ENCODE peak calls at places on chromosomes 6 and 20, in seven cellular contexts. C is HT1080; R is mesendoderm; J is NCI-H460; D is activated naive CD4-positive, alpha-beta T cell treated with anti-CD3 and anti-CD28 coated beads, Interleukin-2, amount 10 ng/mL, durations not matched to agents 7 days and 5 days; T is RPMI7951; V is HFF-Myc. O is an unnamed sample.

GRCh38 chr6:154319231-154319858 is 37.3 kb downstream of the IPCEF1 start:
- DNase-seq in C (no peak), R (no peak), J (no peak), D (no peak), T (peak), V (peak), O (no peak)

GRCh38 chr20:45016089-45016641 is 49.9 kb downstream of the STK4 start:
- DNase-seq in C (no peak), R (no peak), J (no peak), D (no peak), T (no peak), V (no peak), O (no peak)

GRCh38 chr6:135231469-135231844 is 50.3 kb downstream of the MYB start:
- DNase-seq in C (peak), R (no peak), J (no peak), D (peak), T (peak), V (no peak), O (no peak)

GRCh38 chr20:42740191-42740870 is 449.4 kb downstream of the PTPRT start:
- DNase-seq in C (no peak), R (no peak), J (no peak), D (no peak), T (no peak), V (no peak), O (no peak)

GRCh38 chr20:34274694-34275093 is 28.5 kb downstream of the AHCY start:
- DNase-seq in C (no peak), R (no peak), J (no peak), D (no peak), T (no peak), V (no peak), O (no peak)

GRCh38 chr6:15132854-15133670 is 112.8 kb upstream of the JARID2 start:
- DNase-seq in C (peak), R (peak), J (peak), D (no peak), T (peak), V (no peak), O (no peak)

GRCh38 chr6:71349395-71349794 is 60.8 kb downstream of the OGFRL1 start:
- DNase-seq in C (peak), R (peak), J (peak), D (no peak), T (peak), V (no peak), O (no peak)

GRCh38 chr20:20864346-20865096 is 152.1 kb upstream of the RALGAPA2 start:
- DNase-seq in C (peak), R (peak), J (peak), D (no peak), T (peak), V (no peak), O (no peak)

GRCh38 chr6:146336200-146336599 is 207.4 kb upstream of the RAB32 start:
- DNase-seq in C (peak), R (peak), J (no peak), D (no peak), T (no peak), V (no peak), O (no peak)

GRCh38 chr20:60057123-60057865 is 99.1 kb downstream of the CDH26 start:
- DNase-seq in C (peak), R (peak), J (peak), D (peak), T (peak), V (peak), O (peak)

GRCh38 chr6:168345266-168345665 is 25.7 kb upstream of the DACT2 start:
- DNase-seq in C (no peak), R (no peak), J (no peak), D (no peak), T (no peak), V (no peak), O (no peak)

GRCh38 chr6:170056329-170056728 is 234.5 kb downstream of the DLL1 start:
- DNase-seq in C (no peak), R (no peak), J (no peak), D (no peak), T (no peak), V (no peak), O (no peak)

GRCh38 chr6:130365166-130366010 is 429 bp upstream of the TMEM200A start:
- DNase-seq in C (peak), R (peak), J (no peak), D (peak), T (peak), V (peak), O (no peak)

GRCh38 chr6:79763301-79763700 is 132.2 kb downstream of the SH3BGRL2 start:
- DNase-seq in C (no peak), R (no peak), J (no peak), D (no peak), T (no peak), V (no peak), O (no peak)